ENCODE peak calls at places on chromosomes 11 and 22, in seven cellular contexts. One of them, this sample, is unnamed.

GRCh38 chr22:27980424-27981148 is 61.5 kb upstream of the PITPNB start:
- DNase-seq in fibroblast of mammary gland: no peak
- DNase-seq in fibroblast of the aortic adventitia: no peak
- DNase-seq in glutamatergic neuron: peak; percentile 56
- DNase-seq in RWPE1: no peak
- DNase-seq in right atrium auricular region: no peak
- DNase-seq in Caco-2: peak; percentile 13
- DNase-seq in this sample: peak; percentile 80

GRCh38 chr22:30284172-30284571 is 5.1 kb downstream of the CASTOR1 start:
- DNase-seq in fibroblast of mammary gland: no peak
- DNase-seq in fibroblast of the aortic adventitia: no peak
- DNase-seq in glutamatergic neuron: no peak
- DNase-seq in RWPE1: no peak
- DNase-seq in right atrium auricular region: no peak
- DNase-seq in Caco-2: no peak
- DNase-seq in this sample: no peak

GRCh38 chr11:35615911-35616900 is 2.1 kb upstream of the FJX1 start:
- DNase-seq in fibroblast of mammary gland: peak; percentile 73
- DNase-seq in fibroblast of the aortic adventitia: peak; percentile 81
- DNase-seq in glutamatergic neuron: no peak
- DNase-seq in RWPE1: peak; percentile 57
- DNase-seq in right atrium auricular region: no peak
- DNase-seq in Caco-2: peak; percentile 20
- DNase-seq in this sample: no peak

GRCh38 chr11:86497836-86498235 is 123.1 kb downstream of the CCDC81 start:
- DNase-seq in fibroblast of mammary gland: no peak
- DNase-seq in fibroblast of the aortic adventitia: no peak
- DNase-seq in glutamatergic neuron: no peak
- DNase-seq in RWPE1: no peak
- DNase-seq in right atrium auricular region: no peak
- DNase-seq in Caco-2: no peak
- DNase-seq in this sample: no peak

GRCh38 chr11:134978388-134979088 is 566.5 kb upstream of the B3GAT1 start:
- DNase-seq in fibroblast of mammary gland: no peak
- DNase-seq in fibroblast of the aortic adventitia: no peak
- DNase-seq in glutamatergic neuron: no peak
- DNase-seq in RWPE1: no peak
- DNase-seq in right atrium auricular region: no peak
- DNase-seq in Caco-2: peak; percentile 27
- DNase-seq in this sample: no peak

GRCh38 chr11:74675761-74676160 is 55.5 kb downstream of the CHRDL2 start:
- DNase-seq in fibroblast of mammary gland: no peak
- DNase-seq in fibroblast of the aortic adventitia: no peak
- DNase-seq in glutamatergic neuron: no peak
- DNase-seq in RWPE1: no peak
- DNase-seq in right atrium auricular region: no peak
- DNase-seq in Caco-2: no peak
- DNase-seq in this sample: peak; percentile 83

GRCh38 chr22:30933457-30933856 is 35.1 kb downstream of the MORC2 start:
- DNase-seq in fibroblast of mammary gland: no peak
- DNase-seq in fibroblast of the aortic adventitia: no peak
- DNase-seq in glutamatergic neuron: no peak
- DNase-seq in RWPE1: no peak
- DNase-seq in right atrium auricular region: no peak
- DNase-seq in Caco-2: no peak
- DNase-seq in this sample: no peak

GRCh38 chr11:34075178-34075820 is 23.8 kb downstream of the CAPRIN1 start:
- DNase-seq in fibroblast of mammary gland: peak; percentile 67
- DNase-seq in fibroblast of the aortic adventitia: peak; percentile 82
- DNase-seq in glutamatergic neuron: no peak
- DNase-seq in RWPE1: peak; percentile 23
- DNase-seq in right atrium auricular region: no peak
- DNase-seq in Caco-2: no peak
- DNase-seq in this sample: no peak

GRCh38 chr11:70159612-70160570 is 43.2 kb upstream of the FADD start:
- DNase-seq in fibroblast of mammary gland: peak; percentile 39
- DNase-seq in fibroblast of the aortic adventitia: peak; percentile 39
- DNase-seq in glutamatergic neuron: no peak
- DNase-seq in RWPE1: peak; percentile 86
- DNase-seq in right atrium auricular region: no peak
- DNase-seq in Caco-2: no peak
- DNase-seq in this sample: no peak

GRCh38 chr11:109853156-109853776 is 239.9 kb upstream of the ZC3H12C start:
- DNase-seq in fibroblast of mammary gland: peak; percentile 87
- DNase-seq in fibroblast of the aortic adventitia: peak; percentile 92
- DNase-seq in glutamatergic neuron: no peak
- DNase-seq in RWPE1: peak; percentile 18
- DNase-seq in right atrium auricular region: no peak
- DNase-seq in Caco-2: peak; percentile 66
- DNase-seq in this sample: peak; percentile 22

GRCh38 chr11:41449483-41450050 is 9.9 kb downstream of the LRRC4C start:
- DNase-seq in fibroblast of mammary gland: no peak
- DNase-seq in fibroblast of the aortic adventitia: peak; percentile 9
- DNase-seq in glutamatergic neuron: no peak
- DNase-seq in RWPE1: no peak
- DNase-seq in right atrium auricular region: no peak
- DNase-seq in Caco-2: no peak
- DNase-seq in this sample: no peak

GRCh38 chr22:41862530-41863266 is 29.8 kb downstream of the SREBF2 start:
- DNase-seq in fibroblast of mammary gland: peak; percentile 43
- DNase-seq in fibroblast of the aortic adventitia: no peak
- DNase-seq in glutamatergic neuron: peak; percentile 57
- DNase-seq in RWPE1: no peak
- DNase-seq in right atrium auricular region: no peak
- DNase-seq in Caco-2: no peak
- DNase-seq in this sample: no peak

GRCh38 chr11:97722065-97722464 is 1298.7 kb upstream of the CNTN5 start:
- DNase-seq in fibroblast of mammary gland: peak; percentile 74
- DNase-seq in fibroblast of the aortic adventitia: peak; percentile 87
- DNase-seq in glutamatergic neuron: no peak
- DNase-seq in RWPE1: peak; percentile 38
- DNase-seq in right atrium auricular region: no peak
- DNase-seq in Caco-2: no peak
- DNase-seq in this sample: no peak

GRCh38 chr11:45097721-45098493 is 48.5 kb upstream of the PRDM11 start:
- DNase-seq in fibroblast of mammary gland: peak; percentile 72
- DNase-seq in fibroblast of the aortic adventitia: peak; percentile 82
- DNase-seq in glutamatergic neuron: no peak
- DNase-seq in RWPE1: peak; percentile 69
- DNase-seq in right atrium auricular region: peak; percentile 58
- DNase-seq in Caco-2: peak; percentile 72
- DNase-seq in this sample: peak; percentile 57

GRCh38 chr11:93668171-93668570 is 6.7 kb downstream of the CEP295 start:
- DNase-seq in fibroblast of mammary gland: peak; percentile 19
- DNase-seq in fibroblast of the aortic adventitia: peak; percentile 16
- DNase-seq in glutamatergic neuron: no peak
- DNase-seq in RWPE1: no peak
- DNase-seq in right atrium auricular region: no peak
- DNase-seq in Caco-2: no peak
- DNase-seq in this sample: no peak

GRCh38 chr22:25051983-25052710 is 99.6 kb downstream of the KIAA1671 start:
- DNase-seq in fibroblast of mammary gland: no peak
- DNase-seq in fibroblast of the aortic adventitia: no peak
- DNase-seq in glutamatergic neuron: no peak
- DNase-seq in RWPE1: no peak
- DNase-seq in right atrium auricular region: no peak
- DNase-seq in Caco-2: no peak
- DNase-seq in this sample: no peak

GRCh38 chr22:25049770-25050169 is 97.3 kb downstream of the KIAA1671 start:
- DNase-seq in fibroblast of mammary gland: no peak
- DNase-seq in fibroblast of the aortic adventitia: no peak
- DNase-seq in glutamatergic neuron: no peak
- DNase-seq in RWPE1: no peak
- DNase-seq in right atrium auricular region: no peak
- DNase-seq in Caco-2: no peak
- DNase-seq in this sample: no peak

GRCh38 chr22:25048659-25049657 is 96.4 kb downstream of the KIAA1671 start:
- DNase-seq in fibroblast of mammary gland: peak; percentile 57
- DNase-seq in fibroblast of the aortic adventitia: peak; percentile 63
- DNase-seq in glutamatergic neuron: peak; percentile 75
- DNase-seq in RWPE1: peak; percentile 54
- DNase-seq in right atrium auricular region: peak; percentile 69
- DNase-seq in Caco-2: peak; percentile 72
- DNase-seq in this sample: peak; percentile 73

GRCh38 chr22:25050566-25050965 is 98.0 kb downstream of the KIAA1671 start:
- DNase-seq in fibroblast of mammary gland: no peak
- DNase-seq in fibroblast of the aortic adventitia: no peak
- DNase-seq in glutamatergic neuron: no peak
- DNase-seq in RWPE1: no peak
- DNase-seq in right atrium auricular region: no peak
- DNase-seq in Caco-2: no peak
- DNase-seq in this sample: no peak

DNA sequence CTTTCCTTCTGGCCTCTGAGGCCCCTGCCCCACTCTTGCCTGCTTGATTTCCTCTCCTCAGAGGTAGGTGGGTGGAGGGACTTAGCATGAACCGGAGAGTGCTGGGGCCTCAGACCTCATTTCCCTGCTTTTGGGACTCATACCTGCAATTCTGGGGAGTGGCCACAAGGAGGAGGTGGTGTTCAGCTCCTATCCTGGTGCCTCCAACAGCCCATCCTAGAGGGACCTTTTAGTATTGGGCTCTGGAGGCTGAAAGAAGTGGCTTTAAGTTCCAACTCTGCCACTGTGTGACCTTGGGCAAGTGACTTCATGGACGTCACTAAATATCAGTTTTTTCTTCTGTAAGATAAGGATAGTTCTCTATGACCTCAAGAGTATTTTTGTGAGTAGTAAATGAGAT is 98.6 kb downstream of the KIAA1671 start:
- DNase-seq in fibroblast of mammary gland: no peak
- DNase-seq in fibroblast of the aortic adventitia: no peak
- DNase-seq in glutamatergic neuron: no peak
- DNase-seq in RWPE1: no peak
- DNase-seq in right atrium auricular region: no peak
- DNase-seq in Caco-2: no peak
- DNase-seq in this sample: no peak
- TF ChIP-seq CTCF in fibroblast of mammary gland: peak; percentile 38
- TF ChIP-seq CTCF in fibroblast of the aortic adventitia: peak; percentile 41
- TF ChIP-seq CTCF in glutamatergic neuron: peak; percentile 71
- TF ChIP-seq CTCF in RWPE1: peak; percentile 36
- TF ChIP-seq CTCF in right atrium auricular region: peak; percentile 30
- TF ChIP-seq CTCF in Caco-2: peak; percentile 33
- TF ChIP-seq CTCF in this sample: peak; percentile 66

DNA sequence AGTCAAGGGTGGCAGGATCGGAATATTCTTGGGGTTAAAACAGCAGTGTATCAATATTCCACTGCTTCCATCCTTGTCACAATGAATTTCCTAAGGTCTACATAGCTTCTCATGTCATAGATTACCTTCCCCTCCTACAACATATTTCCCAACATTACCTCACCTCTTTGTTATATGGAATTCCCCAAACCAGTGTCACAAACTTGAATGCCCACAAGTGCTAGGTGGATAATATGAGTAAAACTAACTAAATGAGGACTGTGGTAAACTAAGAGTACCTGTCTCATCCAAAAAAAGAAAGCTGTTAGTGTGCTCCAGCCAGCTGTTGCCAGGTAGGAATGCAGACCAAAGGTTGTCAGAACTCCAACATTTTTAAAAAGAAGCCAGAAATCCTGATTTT is 17.0 kb upstream of the NUCB2 start:
- DNase-seq in fibroblast of mammary gland: no peak
- DNase-seq in fibroblast of the aortic adventitia: peak; percentile 26
- DNase-seq in glutamatergic neuron: no peak
- DNase-seq in RWPE1: no peak
- DNase-seq in right atrium auricular region: no peak
- DNase-seq in Caco-2: no peak
- DNase-seq in this sample: no peak
- TF ChIP-seq CTCF in fibroblast of mammary gland: no peak
- TF ChIP-seq CTCF in fibroblast of the aortic adventitia: no peak
- TF ChIP-seq CTCF in glutamatergic neuron: no peak
- TF ChIP-seq CTCF in RWPE1: no peak
- TF ChIP-seq CTCF in right atrium auricular region: no peak
- TF ChIP-seq CTCF in Caco-2: no peak
- TF ChIP-seq CTCF in this sample: no peak

GRCh38 chr11:11155962-11156815 is 196.9 kb downstream of the CSNK2A3 start:
- DNase-seq in fibroblast of mammary gland: no peak
- DNase-seq in fibroblast of the aortic adventitia: no peak
- DNase-seq in glutamatergic neuron: peak; percentile 45
- DNase-seq in RWPE1: no peak
- DNase-seq in right atrium auricular region: no peak
- DNase-seq in Caco-2: peak; percentile 53
- DNase-seq in this sample: peak; percentile 57

GRCh38 chr11:11152877-11153276 is 200.2 kb downstream of the CSNK2A3 start:
- DNase-seq in fibroblast of mammary gland: no peak
- DNase-seq in fibroblast of the aortic adventitia: no peak
- DNase-seq in glutamatergic neuron: no peak
- DNase-seq in RWPE1: no peak
- DNase-seq in right atrium auricular region: no peak
- DNase-seq in Caco-2: no peak
- DNase-seq in this sample: no peak

GRCh38 chr11:11157201-11157600 is 195.8 kb downstream of the CSNK2A3 start:
- DNase-seq in fibroblast of mammary gland: peak; percentile 31
- DNase-seq in fibroblast of the aortic adventitia: peak; percentile 39
- DNase-seq in glutamatergic neuron: peak; percentile 60
- DNase-seq in RWPE1: no peak
- DNase-seq in right atrium auricular region: no peak
- DNase-seq in Caco-2: peak; percentile 68
- DNase-seq in this sample: peak; percentile 43
- TF ChIP-seq CTCF in fibroblast of mammary gland: peak; percentile 57
- TF ChIP-seq CTCF in fibroblast of the aortic adventitia: peak; percentile 57
- TF ChIP-seq CTCF in glutamatergic neuron: peak; percentile 39
- TF ChIP-seq CTCF in RWPE1: peak; percentile 9
- TF ChIP-seq CTCF in right atrium auricular region: peak; percentile 61
- TF ChIP-seq CTCF in Caco-2: peak; percentile 64
- TF ChIP-seq CTCF in this sample: peak; percentile 77

GRCh38 chr22:17637490-17638181 is 921 bp upstream of the BCL2L13 start:
- DNase-seq in fibroblast of mammary gland: no peak
- DNase-seq in fibroblast of the aortic adventitia: no peak
- DNase-seq in glutamatergic neuron: no peak
- DNase-seq in RWPE1: no peak
- DNase-seq in right atrium auricular region: no peak
- DNase-seq in Caco-2: no peak
- DNase-seq in this sample: peak; percentile 12

GRCh38 chr22:17633998-17634323 is 4.6 kb upstream of the BCL2L13 start:
- DNase-seq in fibroblast of mammary gland: no peak
- DNase-seq in fibroblast of the aortic adventitia: no peak
- DNase-seq in glutamatergic neuron: no peak
- DNase-seq in RWPE1: no peak
- DNase-seq in right atrium auricular region: no peak
- DNase-seq in Caco-2: no peak
- DNase-seq in this sample: no peak

GRCh38 chr22:17634696-17635095 is 3.9 kb upstream of the BCL2L13 start:
- DNase-seq in fibroblast of mammary gland: no peak
- DNase-seq in fibroblast of the aortic adventitia: no peak
- DNase-seq in glutamatergic neuron: no peak
- DNase-seq in RWPE1: no peak
- DNase-seq in right atrium auricular region: no peak
- DNase-seq in Caco-2: no peak
- DNase-seq in this sample: no peak

GRCh38 chr22:17638432-17639237 is at the start of gene BCL2L13:
- DNase-seq in fibroblast of mammary gland: peak; percentile 80
- DNase-seq in fibroblast of the aortic adventitia: peak; percentile 81
- DNase-seq in glutamatergic neuron: peak; percentile 90
- DNase-seq in RWPE1: peak; percentile 79
- DNase-seq in right atrium auricular region: peak; percentile 95
- DNase-seq in Caco-2: peak; percentile 94
- DNase-seq in this sample: peak; percentile 92

GRCh38 chr22:17638182-17638431 is 450 bp upstream of the BCL2L13 start:
- DNase-seq in fibroblast of mammary gland: no peak
- DNase-seq in fibroblast of the aortic adventitia: no peak
- DNase-seq in glutamatergic neuron: no peak
- DNase-seq in RWPE1: peak; percentile 56
- DNase-seq in right atrium auricular region: no peak
- DNase-seq in Caco-2: no peak
- DNase-seq in this sample: peak; percentile 60
- TF ChIP-seq CTCF in fibroblast of mammary gland: peak; percentile 16
- TF ChIP-seq CTCF in fibroblast of the aortic adventitia: no peak
- TF ChIP-seq CTCF in glutamatergic neuron: no peak
- TF ChIP-seq CTCF in RWPE1: no peak
- TF ChIP-seq CTCF in right atrium auricular region: no peak
- TF ChIP-seq CTCF in Caco-2: no peak
- TF ChIP-seq CTCF in this sample: no peak

This sample was measured in WERI-Rb-1.